ENCODE peak calls at places on chromosomes 6 and 20, in four cellular contexts. One of them, this sample, is unnamed.

GRCh38 chr6:33000053-33000452 is 9.3 kb downstream of the HLA-DOA start:
- DNase-seq in IMR-90: no peak
- DNase-seq in mucosa of descending colon: no peak
- DNase-seq in GM23248: no peak
- DNase-seq in this sample: no peak

GRCh38 chr6:138568997-138569396 is 69.7 kb upstream of the NHSL1 start:
- DNase-seq in IMR-90: no peak
- DNase-seq in mucosa of descending colon: no peak
- DNase-seq in GM23248: no peak
- DNase-seq in this sample: no peak

GRCh38 chr6:99151634-99152344 is 197.7 kb downstream of the FAXC start:
- DNase-seq in IMR-90: peak
- DNase-seq in mucosa of descending colon: peak
- DNase-seq in GM23248: peak
- DNase-seq in this sample: peak

GRCh38 chr6:146041282-146041681 is 12.4 kb downstream of the GRM1 start:
- DNase-seq in IMR-90: no peak
- DNase-seq in mucosa of descending colon: no peak
- DNase-seq in GM23248: peak
- DNase-seq in this sample: no peak

GRCh38 chr20:20710847-20711315 is 1.6 kb downstream of the RALGAPA2 start:
- DNase-seq in IMR-90: no peak
- DNase-seq in mucosa of descending colon: no peak
- DNase-seq in GM23248: no peak
- DNase-seq in this sample: peak

GRCh38 chr20:50054626-50055511 is 58.1 kb downstream of the UBE2V1 start:
- DNase-seq in IMR-90: peak
- DNase-seq in mucosa of descending colon: no peak
- DNase-seq in GM23248: peak
- DNase-seq in this sample: no peak

GRCh38 chr6:7316658-7317533 is 3.9 kb upstream of the SSR1 start:
- DNase-seq in IMR-90: no peak
- DNase-seq in mucosa of descending colon: no peak
- DNase-seq in GM23248: no peak
- DNase-seq in this sample: no peak

GRCh38 chr6:111472933-111473435 is 10.0 kb downstream of the REV3L start:
- DNase-seq in IMR-90: no peak
- DNase-seq in mucosa of descending colon: no peak
- DNase-seq in GM23248: peak
- DNase-seq in this sample: no peak

GRCh38 chr6:66226099-66226498 is 519.1 kb upstream of the EYS start:
- DNase-seq in IMR-90: no peak
- DNase-seq in mucosa of descending colon: no peak
- DNase-seq in GM23248: peak
- DNase-seq in this sample: no peak

GRCh38 chr20:57038608-57039440 is 227.6 kb downstream of the BMP7 start:
- DNase-seq in IMR-90: no peak
- DNase-seq in mucosa of descending colon: no peak
- DNase-seq in GM23248: peak
- DNase-seq in this sample: no peak

GRCh38 chr6:149234051-149234962 is 83.2 kb upstream of the TAB2 start:
- DNase-seq in IMR-90: peak
- DNase-seq in mucosa of descending colon: no peak
- DNase-seq in GM23248: peak
- DNase-seq in this sample: no peak

GRCh38 chr6:31821301-31822037 is 6.1 kb upstream of the HSPA1B start:
- DNase-seq in IMR-90: peak
- DNase-seq in mucosa of descending colon: peak
- DNase-seq in GM23248: peak
- DNase-seq in this sample: peak

GRCh38 chr6:35078226-35078850 is 62.8 kb downstream of the TCP11 start:
- DNase-seq in IMR-90: no peak
- DNase-seq in mucosa of descending colon: peak
- DNase-seq in GM23248: no peak
- DNase-seq in this sample: peak

GRCh38 chr20:8176276-8176675 is 44.2 kb downstream of the PLCB1 start:
- DNase-seq in IMR-90: no peak
- DNase-seq in mucosa of descending colon: no peak
- DNase-seq in GM23248: no peak
- DNase-seq in this sample: no peak

GRCh38 chr6:43953256-43953655 is 174.0 kb downstream of the MRPL14 start:
- DNase-seq in IMR-90: no peak
- DNase-seq in mucosa of descending colon: no peak
- DNase-seq in GM23248: no peak
- DNase-seq in this sample: no peak

GRCh38 chr6:30998785-30999184 is 11.5 kb upstream of the MUC22 start:
- DNase-seq in IMR-90: no peak
- DNase-seq in mucosa of descending colon: no peak
- DNase-seq in GM23248: peak
- DNase-seq in this sample: no peak

GRCh38 chr20:6599876-6600275 is 167.6 kb upstream of the BMP2 start:
- DNase-seq in IMR-90: peak
- DNase-seq in mucosa of descending colon: no peak
- DNase-seq in GM23248: peak
- DNase-seq in this sample: no peak

GRCh38 chr6:23280445-23280844 is 711.1 kb downstream of the HDGFL1 start:
- DNase-seq in IMR-90: no peak
- DNase-seq in mucosa of descending colon: no peak
- DNase-seq in GM23248: peak
- DNase-seq in this sample: no peak

GRCh38 chr6:121885399-121886152 is 450.1 kb downstream of the GJA1 start:
- DNase-seq in IMR-90: peak
- DNase-seq in mucosa of descending colon: no peak
- DNase-seq in GM23248: peak
- DNase-seq in this sample: no peak

GRCh38 chr6:166760288-166760687 is 133.2 kb upstream of the RPS6KA2 start:
- DNase-seq in IMR-90: no peak
- DNase-seq in mucosa of descending colon: no peak
- DNase-seq in GM23248: no peak
- DNase-seq in this sample: no peak

This sample was measured in right lobe of liver.